ENCODE peak calls at places on chromosomes 1 and 21, in six cellular contexts. S, K, M, Z, N and H are unnamed samples.

GRCh38 chr1:109910963-109911798 is 532 bp downstream of the CSF1 start:
- DNase-seq in N (no peak), M (no peak), K (peak), S (peak), Z (no peak), H (peak)

GRCh38 chr1:204254031-204254661 is 40.4 kb upstream of the GOLT1A start:
- DNase-seq in M (no peak), N (no peak), S (no peak), K (no peak), Z (peak), H (peak)

GRCh38 chr1:28064064-28064463 is 24.3 kb downstream of the EYA3 start:
- DNase-seq in K (no peak), Z (no peak), N (no peak), S (no peak), M (no peak), H (no peak)

GRCh38 chr1:151840421-151840820 is 801 bp upstream of the C2CD4D start:
- DNase-seq in M (no peak), N (no peak), S (no peak), Z (no peak), K (no peak), H (no peak)

GRCh38 chr1:2019571-2020309 is 595 bp downstream of the GABRD start:
- DNase-seq in K (peak), N (no peak), M (no peak), S (peak), Z (no peak), H (peak)

GRCh38 chr1:98985687-98986086 is 19.0 kb downstream of the PLPPR5 start:
- DNase-seq in M (no peak), N (no peak), Z (no peak), K (no peak), S (no peak), H (no peak)

GRCh38 chr1:205417884-205418283 is 4.0 kb downstream of the LEMD1 start:
- DNase-seq in M (peak), Z (no peak), N (no peak), S (no peak), K (no peak), H (no peak)

GRCh38 chr1:83689900-83690868 is 308.7 kb downstream of the TTLL7 start:
- DNase-seq in S (no peak), N (peak), K (no peak), M (no peak), Z (no peak), H (no peak)

GRCh38 chr21:31220567-31220966 is 123.5 kb downstream of the TIAM1 start:
- DNase-seq in N (no peak), S (no peak), K (no peak), M (no peak), Z (peak), H (no peak)

GRCh38 chr1:18962121-18962721 is 5.7 kb upstream of the IFFO2 start:
- DNase-seq in Z (no peak), N (no peak), M (no peak), K (no peak), S (no peak), H (no peak)

GRCh38 chr1:56484695-56485094 is 94.7 kb downstream of the PLPP3 start:
- DNase-seq in Z (no peak), N (no peak), M (no peak), K (no peak), S (no peak), H (no peak)

GRCh38 chr1:169086603-169087455 is 19.7 kb upstream of the ATP1B1 start:
- DNase-seq in Z (peak), M (no peak), N (no peak), S (no peak), K (no peak), H (no peak)

GRCh38 chr21:15763359-15763758 is 33.6 kb downstream of the USP25 start:
- DNase-seq in M (no peak), N (no peak), S (no peak), Z (no peak), K (no peak), H (no peak)

GRCh38 chr1:48249868-48250267 is 27.4 kb downstream of the SLC5A9 start:
- DNase-seq in M (no peak), Z (no peak), S (peak), K (no peak), N (no peak), H (peak)

GRCh38 chr1:96966536-96967138 is 245.1 kb downstream of the PTBP2 start:
- DNase-seq in M (peak), K (peak), Z (peak), S (peak), N (peak), H (peak)

GRCh38 chr21:28371713-28372112 is 621.0 kb downstream of the LTN1 start:
- DNase-seq in M (no peak), K (no peak), Z (no peak), N (no peak), S (no peak), H (no peak)

GRCh38 chr1:109802136-109802900 is 38.6 kb upstream of the EPS8L3 start:
- DNase-seq in K (no peak), Z (no peak), N (no peak), M (no peak), S (no peak), H (no peak)

GRCh38 chr1:90340604-90341003 is 345.7 kb downstream of the ZNF326 start:
- DNase-seq in Z (no peak), K (no peak), M (no peak), S (no peak), N (no peak), H (no peak)

GRCh38 chr1:115908565-115909334 is 67.6 kb upstream of the SLC22A15 start:
- DNase-seq in S (no peak), Z (no peak), N (no peak), M (no peak), K (no peak), H (no peak)

GRCh38 chr1:29349871-29350491 is 113.7 kb downstream of the PTPRU start:
- DNase-seq in M (peak), S (no peak), N (no peak), K (no peak), Z (no peak), H (no peak)

GRCh38 chr1:200894712-200895447 is at the start of gene INAVA:
- DNase-seq in M (no peak), N (no peak), S (no peak), K (no peak), Z (no peak), H (peak)

GRCh38 chr1:10978719-10979118 is 33.7 kb upstream of the TARDBP start:
- DNase-seq in S (no peak), M (no peak), Z (no peak), K (no peak), N (no peak), H (no peak)

GRCh38 chr1:115356356-115356755 is 18.3 kb upstream of the NGF start:
- DNase-seq in N (no peak), K (no peak), S (no peak), Z (no peak), M (no peak), H (no peak)

GRCh38 chr1:232987046-232987445 is 36.6 kb downstream of the NTPCR start:
- DNase-seq in N (no peak), S (no peak), K (no peak), Z (no peak), M (no peak), H (no peak)

GRCh38 chr1:172902861-172903381 is 147.8 kb downstream of the TNFSF18 start:
- DNase-seq in M (no peak), K (no peak), Z (no peak), N (no peak), S (no peak), H (no peak)

GRCh38 chr1:47409311-47410085 is 6.6 kb upstream of the FOXE3 start:
- DNase-seq in K (no peak), S (no peak), Z (no peak), M (peak), N (no peak), H (no peak)

GRCh38 chr21:31110430-31110829 is 72.2 kb upstream of the KRTAP19-8 start:
- DNase-seq in N (no peak), Z (no peak), M (no peak), S (no peak), K (no peak), H (no peak)

GRCh38 chr1:162939035-162939434 is 78.1 kb upstream of the CCDC190 start:
- DNase-seq in K (no peak), N (no peak), Z (peak), M (peak), S (no peak), H (no peak)

GRCh38 chr1:83515566-83516169 is 483.3 kb downstream of the TTLL7 start:
- DNase-seq in Z (no peak), M (no peak), N (no peak), S (no peak), K (no peak), H (no peak)

GRCh38 chr1:21647431-21648373 is 21.5 kb downstream of the RAP1GAP start:
- DNase-seq in N (no peak), S (peak), M (peak), Z (no peak), K (peak), H (peak)

GRCh38 chr1:101408212-101409042 is 171.6 kb downstream of the S1PR1 start:
- DNase-seq in N (no peak), Z (no peak), S (no peak), K (no peak), M (no peak), H (no peak)
- TF ChIP-seq CREB1 in N (no peak), Z (no peak), S (no peak), K (no peak), M (no peak), H (no peak)

DNA sequence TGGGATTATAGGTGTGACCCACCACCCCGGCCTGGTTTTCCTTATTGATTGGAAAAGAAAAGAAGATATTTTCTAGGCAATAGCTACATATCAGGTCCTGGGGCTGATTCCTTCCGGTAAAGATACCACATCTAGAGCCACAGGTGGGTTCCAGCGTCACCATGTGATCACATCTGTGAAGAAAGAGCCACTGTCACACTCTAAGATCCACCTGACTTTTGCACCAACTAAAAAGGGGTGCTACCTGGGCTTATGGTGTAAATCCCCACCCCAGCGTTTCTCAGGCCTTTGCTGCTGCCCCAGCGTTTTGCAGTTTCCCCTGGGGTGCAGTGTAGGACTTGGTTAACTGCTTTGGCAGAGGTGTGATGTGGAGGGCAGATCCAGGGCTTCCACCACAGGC is 22.3 kb upstream of the PDE9A start:
- DNase-seq in M (no peak), Z (no peak), K (no peak), N (no peak), S (no peak), H (no peak)
- TF ChIP-seq CREB1 in M (no peak), Z (no peak), K (no peak), N (no peak), S (no peak), H (no peak)

GRCh38 chr1:31695327-31695726 is 8.5 kb downstream of the COL16A1 start:
- DNase-seq in S (no peak), N (no peak), Z (no peak), K (no peak), M (no peak), H (no peak)

GRCh38 chr1:31694910-31695300 is 8.9 kb downstream of the COL16A1 start:
- DNase-seq in S (no peak), M (no peak), K (no peak), Z (no peak), N (no peak), H (no peak)

GRCh38 chr1:31694069-31694909 is 9.5 kb downstream of the COL16A1 start:
- DNase-seq in S (no peak), N (no peak), K (no peak), M (no peak), Z (no peak), H (peak)

GRCh38 chr1:31697369-31697984 is 6.3 kb downstream of the COL16A1 start:
- DNase-seq in S (no peak), N (no peak), Z (no peak), M (peak), K (no peak), H (no peak)

GRCh38 chr1:31696246-31696645 is 7.6 kb downstream of the COL16A1 start:
- DNase-seq in M (no peak), N (no peak), Z (no peak), S (no peak), K (no peak), H (no peak)
- TF ChIP-seq CREB1 in M (no peak), N (no peak), Z (no peak), S (no peak), K (no peak), H (no peak)

DNA sequence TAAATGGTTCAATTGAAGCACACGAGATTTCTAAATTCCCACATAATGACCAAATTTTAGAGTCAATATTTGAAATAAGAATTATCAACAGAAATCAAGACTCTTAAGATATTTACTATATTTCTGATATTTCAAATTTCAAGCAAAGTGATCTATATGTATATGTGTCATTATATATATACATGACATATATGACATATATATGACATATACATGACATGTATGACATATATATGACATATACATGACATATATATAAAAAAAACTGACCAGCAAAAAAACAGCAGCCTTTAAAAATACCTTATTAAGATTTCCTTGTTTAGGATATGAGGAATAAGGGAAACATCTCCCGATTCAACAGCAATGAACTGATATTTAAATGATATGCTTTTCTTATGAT is 266.2 kb downstream of the FAF1 start:
- DNase-seq in M (no peak), N (no peak), S (no peak), Z (no peak), K (no peak), H (no peak)
- TF ChIP-seq CREB1 in M (no peak), N (no peak), S (no peak), Z (no peak), K (no peak), H (no peak)

DNA sequence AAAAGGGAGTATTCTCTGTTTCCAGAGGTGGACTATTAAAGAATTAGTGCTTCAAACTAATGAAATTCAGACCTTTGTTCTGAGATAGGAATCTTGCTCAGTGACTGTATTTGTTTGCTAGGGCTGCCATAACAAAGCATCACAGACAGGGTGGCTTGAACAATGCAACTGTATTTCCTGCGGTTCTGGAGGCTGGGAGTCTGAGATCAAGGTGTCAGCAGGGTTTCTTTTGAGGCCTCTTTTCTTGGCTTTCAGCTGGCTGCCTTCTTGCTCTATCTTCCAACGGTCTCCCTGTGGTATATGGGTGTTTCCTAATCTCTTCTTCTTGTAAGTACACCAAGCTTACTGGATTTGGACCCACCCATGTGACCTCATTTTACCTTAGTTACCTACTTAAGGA is 264.6 kb upstream of the PROX1 start:
- DNase-seq in M (no peak), S (no peak), N (no peak), K (no peak), Z (no peak), H (peak)
- TF ChIP-seq CREB1 in M (no peak), S (no peak), N (no peak), K (no peak), Z (no peak), H (no peak)

DNA sequence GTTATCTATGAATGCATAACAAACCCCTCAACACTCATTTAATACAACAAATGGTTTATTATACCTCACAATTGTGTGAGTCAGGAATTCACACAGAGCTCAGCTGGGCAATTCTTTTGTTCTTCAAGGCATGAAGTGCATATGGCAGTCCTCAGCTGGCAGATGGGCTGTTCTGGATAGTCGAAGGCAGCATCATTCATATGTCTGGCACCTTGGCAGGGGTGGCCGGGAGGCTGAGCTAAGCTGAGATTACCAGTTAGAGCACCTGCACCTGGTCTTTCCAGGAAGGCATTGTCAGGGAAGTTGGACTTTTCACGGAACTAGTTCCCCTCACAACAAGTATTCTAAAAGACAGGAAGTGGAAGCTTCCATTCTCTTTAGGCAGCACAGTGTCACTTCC is 286.3 kb upstream of the DUSP10 start:
- DNase-seq in S (no peak), K (no peak), Z (no peak), N (no peak), M (no peak), H (no peak)
- TF ChIP-seq CREB1 in S (no peak), K (no peak), Z (no peak), N (no peak), M (no peak), H (no peak)

GRCh38 chr1:209517651-209518050 is 65.9 kb upstream of the CAMK1G start:
- DNase-seq in K (no peak), S (no peak), N (no peak), Z (no peak), M (no peak), H (no peak)
- TF ChIP-seq CREB1 in K (no peak), S (no peak), N (no peak), Z (no peak), M (no peak), H (no peak)

GRCh38 chr21:35579520-35580293 is 480.6 kb downstream of the SETD4 start:
- DNase-seq in Z (no peak), M (no peak), S (no peak), K (no peak), N (no peak), H (no peak)
- TF ChIP-seq CREB1 in Z (no peak), M (no peak), S (no peak), K (no peak), N (no peak), H (no peak)

GRCh38 chr1:160646711-160647328 is at the start of gene SLAMF1:
- DNase-seq in Z (no peak), N (peak), S (no peak), M (no peak), K (no peak), H (no peak)
- TF ChIP-seq CREB1 in Z (no peak), N (no peak), S (no peak), M (no peak), K (no peak), H (no peak)